ENCODE peak calls at places on chromosome 13, in four cellular contexts. One of them, this sample, is unnamed.

GRCh38 chr13:24060993-24061392 is 99.5 kb upstream of the SPATA13 start:
- DNase-seq in stimulated activated CD8-positive, alpha-beta memory T cell treated with anti-CD3 and anti-CD28 coated beads, Interleukin-15, amount 100 ng/mL, for 4 hours: no peak
- DNase-seq in type B pancreatic cell: no peak
- DNase-seq in T-helper 1 cell: no peak
- DNase-seq in this sample: no peak

GRCh38 chr13:66154981-66155380 is 1075.2 kb downstream of the PCDH9 start:
- DNase-seq in stimulated activated CD8-positive, alpha-beta memory T cell treated with anti-CD3 and anti-CD28 coated beads, Interleukin-15, amount 100 ng/mL, for 4 hours: no peak
- DNase-seq in type B pancreatic cell: no peak
- DNase-seq in T-helper 1 cell: no peak
- DNase-seq in this sample: no peak

GRCh38 chr13:33642374-33643065 is 175.4 kb upstream of the RFC3 start:
- DNase-seq in type B pancreatic cell: no peak
- DNase-seq in stimulated activated CD8-positive, alpha-beta memory T cell treated with anti-CD3 and anti-CD28 coated beads, Interleukin-15, amount 100 ng/mL, for 4 hours: no peak
- DNase-seq in T-helper 1 cell: no peak
- DNase-seq in this sample: no peak

GRCh38 chr13:20191902-20192469 is 752 bp downstream of the GJB2 start:
- DNase-seq in stimulated activated CD8-positive, alpha-beta memory T cell treated with anti-CD3 and anti-CD28 coated beads, Interleukin-15, amount 100 ng/mL, for 4 hours: no peak
- DNase-seq in type B pancreatic cell: no peak
- DNase-seq in T-helper 1 cell: no peak
- DNase-seq in this sample: peak; percentile 7

GRCh38 chr13:70960841-70961443 is 852.7 kb upstream of the KLHL1 start:
- DNase-seq in type B pancreatic cell: no peak
- DNase-seq in stimulated activated CD8-positive, alpha-beta memory T cell treated with anti-CD3 and anti-CD28 coated beads, Interleukin-15, amount 100 ng/mL, for 4 hours: no peak
- DNase-seq in T-helper 1 cell: no peak
- DNase-seq in this sample: no peak

GRCh38 chr13:48731957-48732569 is 78.3 kb downstream of the CYSLTR2 start:
- DNase-seq in stimulated activated CD8-positive, alpha-beta memory T cell treated with anti-CD3 and anti-CD28 coated beads, Interleukin-15, amount 100 ng/mL, for 4 hours: no peak
- DNase-seq in T-helper 1 cell: peak; percentile 54
- DNase-seq in type B pancreatic cell: no peak
- DNase-seq in this sample: no peak

GRCh38 chr13:113623491-113624234 is 34.3 kb downstream of the ATP4B start:
- DNase-seq in stimulated activated CD8-positive, alpha-beta memory T cell treated with anti-CD3 and anti-CD28 coated beads, Interleukin-15, amount 100 ng/mL, for 4 hours: no peak
- DNase-seq in type B pancreatic cell: no peak
- DNase-seq in T-helper 1 cell: no peak
- DNase-seq in this sample: no peak

GRCh38 chr13:90201198-90201597 is 1146.3 kb upstream of the MIR17HG start:
- DNase-seq in stimulated activated CD8-positive, alpha-beta memory T cell treated with anti-CD3 and anti-CD28 coated beads, Interleukin-15, amount 100 ng/mL, for 4 hours: no peak
- DNase-seq in type B pancreatic cell: no peak
- DNase-seq in T-helper 1 cell: no peak
- DNase-seq in this sample: no peak

GRCh38 chr13:111202149-111202548 is 87.0 kb downstream of the ARHGEF7 start:
- DNase-seq in T-helper 1 cell: no peak
- DNase-seq in type B pancreatic cell: no peak
- DNase-seq in stimulated activated CD8-positive, alpha-beta memory T cell treated with anti-CD3 and anti-CD28 coated beads, Interleukin-15, amount 100 ng/mL, for 4 hours: no peak
- DNase-seq in this sample: no peak

GRCh38 chr13:113730831-113731191 is 28.2 kb upstream of the TMEM255B start:
- DNase-seq in T-helper 1 cell: no peak
- DNase-seq in type B pancreatic cell: no peak
- DNase-seq in stimulated activated CD8-positive, alpha-beta memory T cell treated with anti-CD3 and anti-CD28 coated beads, Interleukin-15, amount 100 ng/mL, for 4 hours: no peak
- DNase-seq in this sample: no peak

GRCh38 chr13:23741879-23742510 is 147.2 kb downstream of the MIPEP start:
- DNase-seq in type B pancreatic cell: no peak
- DNase-seq in stimulated activated CD8-positive, alpha-beta memory T cell treated with anti-CD3 and anti-CD28 coated beads, Interleukin-15, amount 100 ng/mL, for 4 hours: no peak
- DNase-seq in T-helper 1 cell: no peak
- DNase-seq in this sample: peak; percentile 5

GRCh38 chr13:84933797-84934196 is 865.4 kb downstream of the SLITRK6 start:
- DNase-seq in T-helper 1 cell: no peak
- DNase-seq in type B pancreatic cell: no peak
- DNase-seq in stimulated activated CD8-positive, alpha-beta memory T cell treated with anti-CD3 and anti-CD28 coated beads, Interleukin-15, amount 100 ng/mL, for 4 hours: no peak
- DNase-seq in this sample: no peak

GRCh38 chr13:76519685-76520084 is 366.5 kb downstream of the KCTD12 start:
- DNase-seq in type B pancreatic cell: no peak
- DNase-seq in T-helper 1 cell: no peak
- DNase-seq in stimulated activated CD8-positive, alpha-beta memory T cell treated with anti-CD3 and anti-CD28 coated beads, Interleukin-15, amount 100 ng/mL, for 4 hours: no peak
- DNase-seq in this sample: no peak

GRCh38 chr13:40376296-40376849 is 290.1 kb downstream of the FOXO1 start:
- DNase-seq in T-helper 1 cell: no peak
- DNase-seq in stimulated activated CD8-positive, alpha-beta memory T cell treated with anti-CD3 and anti-CD28 coated beads, Interleukin-15, amount 100 ng/mL, for 4 hours: no peak
- DNase-seq in type B pancreatic cell: no peak
- DNase-seq in this sample: no peak

GRCh38 chr13:78192721-78193120 is 274.1 kb upstream of the EDNRB start:
- DNase-seq in stimulated activated CD8-positive, alpha-beta memory T cell treated with anti-CD3 and anti-CD28 coated beads, Interleukin-15, amount 100 ng/mL, for 4 hours: no peak
- DNase-seq in T-helper 1 cell: no peak
- DNase-seq in type B pancreatic cell: no peak
- DNase-seq in this sample: no peak

GRCh38 chr13:112065867-112066623 is 904 bp upstream of the SOX1 start:
- DNase-seq in stimulated activated CD8-positive, alpha-beta memory T cell treated with anti-CD3 and anti-CD28 coated beads, Interleukin-15, amount 100 ng/mL, for 4 hours: no peak
- DNase-seq in T-helper 1 cell: no peak
- DNase-seq in type B pancreatic cell: no peak
- DNase-seq in this sample: no peak

GRCh38 chr13:45055902-45056648 is 64.2 kb upstream of the GTF2F2 start:
- DNase-seq in stimulated activated CD8-positive, alpha-beta memory T cell treated with anti-CD3 and anti-CD28 coated beads, Interleukin-15, amount 100 ng/mL, for 4 hours: no peak
- DNase-seq in type B pancreatic cell: no peak
- DNase-seq in T-helper 1 cell: no peak
- DNase-seq in this sample: no peak

GRCh38 chr13:113122571-113123225 is at the start of gene F10:
- DNase-seq in type B pancreatic cell: peak; percentile 74
- DNase-seq in stimulated activated CD8-positive, alpha-beta memory T cell treated with anti-CD3 and anti-CD28 coated beads, Interleukin-15, amount 100 ng/mL, for 4 hours: no peak
- DNase-seq in T-helper 1 cell: no peak
- DNase-seq in this sample: no peak

GRCh38 chr13:97189943-97190342 is 32.2 kb upstream of the MBNL2 start:
- DNase-seq in stimulated activated CD8-positive, alpha-beta memory T cell treated with anti-CD3 and anti-CD28 coated beads, Interleukin-15, amount 100 ng/mL, for 4 hours: no peak
- DNase-seq in type B pancreatic cell: no peak
- DNase-seq in T-helper 1 cell: no peak
- DNase-seq in this sample: no peak

GRCh38 chr13:71605744-71606143 is 261.3 kb downstream of the DACH1 start:
- DNase-seq in stimulated activated CD8-positive, alpha-beta memory T cell treated with anti-CD3 and anti-CD28 coated beads, Interleukin-15, amount 100 ng/mL, for 4 hours: no peak
- DNase-seq in type B pancreatic cell: no peak
- DNase-seq in T-helper 1 cell: no peak
- DNase-seq in this sample: no peak

GRCh38 chr13:106089251-106089940 is 446.1 kb downstream of the EFNB2 start:
- DNase-seq in stimulated activated CD8-positive, alpha-beta memory T cell treated with anti-CD3 and anti-CD28 coated beads, Interleukin-15, amount 100 ng/mL, for 4 hours: no peak
- DNase-seq in type B pancreatic cell: no peak
- DNase-seq in T-helper 1 cell: no peak
- DNase-seq in this sample: no peak

GRCh38 chr13:26220575-26220974 is 1.5 kb downstream of the RNF6 start:
- DNase-seq in stimulated activated CD8-positive, alpha-beta memory T cell treated with anti-CD3 and anti-CD28 coated beads, Interleukin-15, amount 100 ng/mL, for 4 hours: no peak
- DNase-seq in type B pancreatic cell: no peak
- DNase-seq in T-helper 1 cell: no peak
- DNase-seq in this sample: no peak

GRCh38 chr13:81017525-81018152 is 676.7 kb upstream of the SPRY2 start:
- DNase-seq in stimulated activated CD8-positive, alpha-beta memory T cell treated with anti-CD3 and anti-CD28 coated beads, Interleukin-15, amount 100 ng/mL, for 4 hours: no peak
- DNase-seq in T-helper 1 cell: no peak
- DNase-seq in type B pancreatic cell: no peak
- DNase-seq in this sample: peak; percentile 52

GRCh38 chr13:60213236-60213746 is 49.6 kb upstream of the DIAPH3 start:
- DNase-seq in stimulated activated CD8-positive, alpha-beta memory T cell treated with anti-CD3 and anti-CD28 coated beads, Interleukin-15, amount 100 ng/mL, for 4 hours: no peak
- DNase-seq in T-helper 1 cell: no peak
- DNase-seq in type B pancreatic cell: no peak
- DNase-seq in this sample: no peak

GRCh38 chr13:94128430-94128829 is 351.1 kb downstream of the DCT start:
- DNase-seq in T-helper 1 cell: no peak
- DNase-seq in stimulated activated CD8-positive, alpha-beta memory T cell treated with anti-CD3 and anti-CD28 coated beads, Interleukin-15, amount 100 ng/mL, for 4 hours: no peak
- DNase-seq in type B pancreatic cell: no peak
- DNase-seq in this sample: no peak

GRCh38 chr13:30654430-30654829 is 36.7 kb downstream of the USPL1 start:
- DNase-seq in stimulated activated CD8-positive, alpha-beta memory T cell treated with anti-CD3 and anti-CD28 coated beads, Interleukin-15, amount 100 ng/mL, for 4 hours: no peak
- DNase-seq in type B pancreatic cell: no peak
- DNase-seq in T-helper 1 cell: no peak
- DNase-seq in this sample: no peak

GRCh38 chr13:106520205-106521004 is 15.1 kb downstream of the EFNB2 start:
- DNase-seq in type B pancreatic cell: no peak
- DNase-seq in stimulated activated CD8-positive, alpha-beta memory T cell treated with anti-CD3 and anti-CD28 coated beads, Interleukin-15, amount 100 ng/mL, for 4 hours: no peak
- DNase-seq in T-helper 1 cell: no peak
- DNase-seq in this sample: no peak

GRCh38 chr13:37878496-37878895 is 8.9 kb upstream of the TRPC4 start:
- DNase-seq in type B pancreatic cell: no peak
- DNase-seq in T-helper 1 cell: no peak
- DNase-seq in stimulated activated CD8-positive, alpha-beta memory T cell treated with anti-CD3 and anti-CD28 coated beads, Interleukin-15, amount 100 ng/mL, for 4 hours: no peak
- DNase-seq in this sample: no peak

GRCh38 chr13:96090240-96091101 is 564 bp downstream of the HS6ST3 start:
- DNase-seq in stimulated activated CD8-positive, alpha-beta memory T cell treated with anti-CD3 and anti-CD28 coated beads, Interleukin-15, amount 100 ng/mL, for 4 hours: no peak
- DNase-seq in type B pancreatic cell: peak; percentile 69
- DNase-seq in T-helper 1 cell: no peak
- DNase-seq in this sample: no peak

GRCh38 chr13:27920677-27921420 is 1.0 kb downstream of the PDX1 start:
- DNase-seq in stimulated activated CD8-positive, alpha-beta memory T cell treated with anti-CD3 and anti-CD28 coated beads, Interleukin-15, amount 100 ng/mL, for 4 hours: no peak
- DNase-seq in T-helper 1 cell: no peak
- DNase-seq in type B pancreatic cell: no peak
- DNase-seq in this sample: no peak

GRCh38 chr13:33464345-33464744 is 178.8 kb upstream of the STARD13 start:
- DNase-seq in stimulated activated CD8-positive, alpha-beta memory T cell treated with anti-CD3 and anti-CD28 coated beads, Interleukin-15, amount 100 ng/mL, for 4 hours: no peak
- DNase-seq in type B pancreatic cell: no peak
- DNase-seq in T-helper 1 cell: no peak
- DNase-seq in this sample: no peak

GRCh38 chr13:36966404-36966803 is 32.7 kb downstream of the ALG5 start:
- DNase-seq in stimulated activated CD8-positive, alpha-beta memory T cell treated with anti-CD3 and anti-CD28 coated beads, Interleukin-15, amount 100 ng/mL, for 4 hours: no peak
- DNase-seq in T-helper 1 cell: no peak
- DNase-seq in type B pancreatic cell: no peak
- DNase-seq in this sample: no peak

GRCh38 chr13:71797487-71797886 is 69.5 kb downstream of the DACH1 start:
- DNase-seq in stimulated activated CD8-positive, alpha-beta memory T cell treated with anti-CD3 and anti-CD28 coated beads, Interleukin-15, amount 100 ng/mL, for 4 hours: no peak
- DNase-seq in T-helper 1 cell: no peak
- DNase-seq in type B pancreatic cell: no peak
- DNase-seq in this sample: no peak

GRCh38 chr13:60326273-60326672 is 70.7 kb upstream of the TDRD3 start:
- DNase-seq in T-helper 1 cell: no peak
- DNase-seq in stimulated activated CD8-positive, alpha-beta memory T cell treated with anti-CD3 and anti-CD28 coated beads, Interleukin-15, amount 100 ng/mL, for 4 hours: no peak
- DNase-seq in type B pancreatic cell: no peak
- DNase-seq in this sample: no peak

GRCh38 chr13:24220086-24220703 is 59.7 kb downstream of the SPATA13 start:
- DNase-seq in T-helper 1 cell: peak; percentile 47
- DNase-seq in type B pancreatic cell: no peak
- DNase-seq in stimulated activated CD8-positive, alpha-beta memory T cell treated with anti-CD3 and anti-CD28 coated beads, Interleukin-15, amount 100 ng/mL, for 4 hours: no peak
- DNase-seq in this sample: peak; percentile 39

GRCh38 chr13:107669356-107669755 is 546.0 kb downstream of the LIG4 start:
- DNase-seq in type B pancreatic cell: no peak
- DNase-seq in T-helper 1 cell: no peak
- DNase-seq in stimulated activated CD8-positive, alpha-beta memory T cell treated with anti-CD3 and anti-CD28 coated beads, Interleukin-15, amount 100 ng/mL, for 4 hours: no peak
- DNase-seq in this sample: no peak